ENCODE peak calls at places on chromosomes 2 and 18, in seven cellular contexts. W is H7; T is ascending aorta; V is ovary; F is GM23248; U is CD8-positive, alpha-beta T cell; E is lung. C is an unnamed sample. For H3K27me3, the result is how much of the 10 kb centered on the place peaks cover.

GRCh38 chr2:22282902-22283301 is 1102.1 kb upstream of the KLHL29 start:
- DNase-seq in V (no peak), E (no peak), U (no peak), F (no peak), T (no peak), W (no peak), C (no peak)

GRCh38 chr2:28274911-28275685 is 117.6 kb upstream of the FOSL2 start:
- DNase-seq in T (peak), E (no peak), W (peak), F (peak), V (no peak), U (no peak), C (peak)

GRCh38 chr2:127066942-127067341 is 40.0 kb downstream of the BIN1 start:
- DNase-seq in V (peak), F (peak), E (peak), W (no peak), T (peak), U (no peak), C (no peak)

GRCh38 chr2:179022685-179023084 is 27.3 kb downstream of the CCDC141 start:
- DNase-seq in E (no peak), U (no peak), T (no peak), W (no peak), V (no peak), F (no peak), C (no peak)

GRCh38 chr18:44409071-44409470 is 271.6 kb upstream of the SETBP1 start:
- DNase-seq in W (no peak), F (no peak), V (no peak), E (no peak), U (no peak), T (no peak), C (no peak)

GRCh38 chr18:10139783-10140410 is 226.1 kb downstream of the VAPA start:
- DNase-seq in T (no peak), W (no peak), F (peak), U (no peak), E (no peak), V (no peak), C (peak)

GRCh38 chr2:144230452-144231085 is 289.4 kb downstream of the ZEB2 start:
- DNase-seq in U (no peak), W (no peak), F (peak), T (no peak), V (no peak), E (no peak), C (peak)

GRCh38 chr2:162107361-162107901 is 33.4 kb upstream of the DPP4 start:
- DNase-seq in V (no peak), W (no peak), E (no peak), T (no peak), U (no peak), F (no peak), C (no peak)

GRCh38 chr2:47174731-47175361 is 19.7 kb upstream of the STPG4 start:
- DNase-seq in E (peak), U (no peak), T (peak), F (peak), W (no peak), V (peak), C (peak)

GRCh38 chr2:15968280-15969178 is 28.2 kb downstream of the MYCN start:
- DNase-seq in E (no peak), F (no peak), W (no peak), V (no peak), T (no peak), U (no peak), C (peak)

GRCh38 chr2:11967946-11968465 is 221.6 kb downstream of the LPIN1 start:
- DNase-seq in E (no peak), F (peak), U (no peak), V (no peak), T (no peak), W (no peak), C (peak)

GRCh38 chr2:176242211-176242610 is 27.0 kb upstream of the MTX2 start:
- DNase-seq in T (no peak), U (no peak), E (no peak), F (peak), V (no peak), W (no peak), C (no peak)

GRCh38 chr18:54075681-54076080 is 148.8 kb downstream of the MBD2 start:
- DNase-seq in W (no peak), T (no peak), F (no peak), E (no peak), V (no peak), U (no peak), C (peak)

GRCh38 chr2:230684222-230685164 is 28.1 kb upstream of the CAB39 start:
- DNase-seq in E (no peak), W (no peak), T (no peak), U (no peak), F (peak), V (no peak), C (peak)

GRCh38 chr18:24009651-24010333 is 4.8 kb upstream of the TTC39C start:
- DNase-seq in W (no peak), E (no peak), T (no peak), U (peak), V (no peak), F (no peak), C (no peak)

GRCh38 chr2:37920570-37920969 is 4.5 kb upstream of the RMDN2 start:
- DNase-seq in F (no peak), V (no peak), U (no peak), W (no peak), T (no peak), E (no peak), C (peak)

GRCh38 chr2:44230378-44230777 is 44.9 kb upstream of the SLC3A1 start:
- DNase-seq in E (no peak), W (no peak), F (no peak), U (no peak), V (no peak), T (no peak), C (no peak)

GRCh38 chr2:219124379-219125110 is 36.1 kb downstream of the NHEJ1 start:
- DNase-seq in U (no peak), E (no peak), V (no peak), W (no peak), T (no peak), F (peak), C (no peak)

GRCh38 chr2:144686518-144687215 is 166.7 kb upstream of the ZEB2 start:
- DNase-seq in W (no peak), E (no peak), U (no peak), V (no peak), F (no peak), T (no peak), C (no peak)

GRCh38 chr2:162416446-162416845 is 72.5 kb downstream of the GCA start:
- DNase-seq in W (no peak), V (no peak), F (no peak), E (no peak), U (no peak), T (no peak), C (no peak)

GRCh38 chr18:14914126-14914525 is 166.2 kb downstream of the ANKRD30B start:
- DNase-seq in F (no peak), U (no peak), W (no peak), T (no peak), E (no peak), V (no peak), C (peak)

DNA sequence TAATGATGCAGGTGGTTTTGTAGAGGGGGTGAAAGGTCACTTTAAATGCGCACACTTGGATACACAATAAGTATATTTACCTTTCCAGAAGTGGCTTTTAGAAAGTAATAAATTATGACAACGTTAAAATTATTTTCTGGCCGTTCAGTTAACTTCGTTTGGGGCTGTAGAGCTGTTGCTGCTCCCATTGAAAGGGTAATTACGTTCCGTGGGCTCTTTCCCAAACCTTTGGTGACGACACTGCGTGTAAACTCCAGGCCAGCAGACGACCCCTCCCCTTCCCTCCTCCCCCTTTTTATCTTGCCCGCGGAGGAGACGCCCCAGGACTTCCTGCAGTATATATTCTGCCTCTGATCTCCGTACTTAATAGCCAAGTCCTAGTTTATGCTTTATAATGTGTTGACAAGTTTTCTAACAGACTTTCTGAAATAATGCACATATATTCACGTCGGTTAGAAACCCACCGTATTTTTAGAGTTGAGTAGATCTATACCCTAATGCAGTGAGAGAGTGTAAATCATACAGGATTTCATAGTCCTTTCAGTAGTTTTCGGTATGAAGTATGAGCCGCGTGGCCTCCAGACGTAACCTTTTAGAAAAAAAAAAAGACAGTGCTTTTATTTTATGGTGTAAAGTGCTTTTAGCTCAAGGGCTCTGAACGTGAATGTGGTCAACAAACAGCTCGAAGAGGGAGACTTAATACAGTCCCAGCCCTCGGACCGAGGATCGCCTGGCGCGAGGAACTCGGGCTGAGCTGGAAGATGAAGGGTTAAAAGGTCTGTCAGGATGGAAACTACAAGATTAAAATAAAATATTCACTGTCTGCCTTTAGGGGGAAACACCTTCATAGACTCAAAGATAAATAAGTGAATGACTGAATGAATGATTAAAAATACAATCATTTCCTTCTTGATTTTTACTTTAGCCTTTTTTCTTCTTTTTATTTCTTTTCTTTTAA is 3.8 kb upstream of the BCL11A start:
- DNase-seq in T (no peak), V (no peak), F (no peak), U (no peak), E (no peak), W (peak), C (no peak)
- H3K27me3 ChIP-seq in T (under half), V (under half), F (under half), U (under half), E (under half), W (under half), C (under half)

DNA sequence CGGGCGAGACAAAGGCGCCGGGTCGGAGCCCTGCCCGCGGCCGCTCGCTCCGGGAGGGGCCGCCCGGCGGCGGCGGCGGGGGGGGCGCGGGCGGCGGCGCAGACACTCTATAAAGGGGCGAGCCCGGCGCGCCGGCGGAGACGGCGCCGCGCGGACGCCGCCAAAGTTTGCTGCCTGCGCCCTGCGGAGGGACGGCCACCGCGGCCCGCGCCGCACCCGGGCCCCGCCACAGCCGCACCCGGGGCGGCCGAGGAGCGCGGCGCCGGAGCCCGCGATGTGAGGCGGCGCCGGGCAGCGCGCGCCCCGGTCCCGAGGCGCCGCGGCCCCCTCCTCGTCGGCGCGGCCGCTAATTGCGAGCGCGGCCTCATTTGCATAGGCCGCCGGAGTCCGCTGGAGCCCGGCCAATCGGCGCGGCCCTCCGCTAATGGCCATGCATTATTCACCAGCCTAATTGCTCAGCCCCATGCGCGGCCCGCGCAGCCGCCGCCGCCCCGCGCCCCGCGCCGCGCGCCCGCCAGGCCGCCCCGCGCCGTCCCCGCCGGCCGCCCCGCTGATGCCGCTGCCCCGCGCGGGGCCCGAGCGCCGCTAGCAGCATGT is at the start of gene SALL3:
- DNase-seq in U (no peak), T (no peak), E (no peak), V (no peak), F (no peak), W (peak), C (no peak)
- H3K4me3 ChIP-seq in U (no peak), T (peak), E (no peak), V (no peak), F (no peak), W (peak), C (no peak)

GRCh38 chr2:72137498-72138010 is 10.1 kb downstream of the CYP26B1 start:
- DNase-seq in V (no peak), U (peak), W (peak), T (peak), E (peak), F (peak), C (peak)
- H3K27me3 ChIP-seq in V (under half), U (under half), W (under half), T (under half), E (under half), F (under half), C (under half)

GRCh38 chr18:12307251-12307736 is 747 bp upstream of the TUBB6 start:
- DNase-seq in W (peak), U (no peak), V (peak), T (peak), E (no peak), F (peak), C (peak)

GRCh38 chr18:12305211-12305610 is 2.8 kb upstream of the TUBB6 start:
- DNase-seq in F (no peak), T (no peak), U (no peak), V (no peak), E (no peak), W (no peak), C (no peak)

GRCh38 chr18:12307871-12308385 is at the start of gene TUBB6:
- DNase-seq in U (no peak), E (peak), W (peak), T (peak), F (peak), V (peak), C (peak)

GRCh38 chr18:12305930-12306629 is 2.0 kb upstream of the TUBB6 start:
- DNase-seq in T (no peak), V (no peak), E (no peak), W (peak), F (no peak), U (no peak), C (no peak)

GRCh38 chr18:12306752-12307151 is 1.3 kb upstream of the TUBB6 start:
- DNase-seq in W (no peak), T (no peak), E (no peak), V (no peak), F (peak), U (no peak), C (no peak)
- H3K4me3 ChIP-seq in W (peak), T (peak), E (no peak), V (peak), F (peak), U (no peak), C (no peak)

GRCh38 chr2:233022561-233022960 is 9.5 kb upstream of the NGEF start:
- DNase-seq in W (no peak), U (no peak), E (no peak), F (no peak), V (no peak), T (no peak), C (peak)
- H3K27me3 ChIP-seq in W (under half), U (under half), E (under half), F (under half), V (under half), T (under half), C (under half)

DNA sequence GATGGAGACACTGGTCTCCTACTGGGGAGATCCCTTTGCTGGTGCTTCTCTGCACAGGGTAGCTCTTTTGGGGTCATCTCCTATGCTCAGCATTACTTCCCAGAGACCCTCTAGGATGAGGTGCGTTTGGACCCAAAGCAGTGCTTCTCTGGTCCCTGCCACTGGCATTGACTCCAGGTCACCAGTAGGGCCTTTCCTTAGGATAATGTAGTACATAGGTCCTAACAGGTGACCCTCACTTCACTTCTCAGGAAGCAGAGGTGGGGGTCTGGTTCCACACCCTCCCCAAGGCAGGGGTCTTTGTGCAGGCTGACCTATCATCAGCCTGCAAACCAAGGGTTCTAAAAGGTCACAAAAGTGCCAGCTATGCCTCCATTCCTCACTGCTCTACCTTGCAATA is 145.8 kb upstream of the HS6ST1 start:
- DNase-seq in F (no peak), T (peak), V (no peak), E (peak), U (no peak), W (peak), C (no peak)
- H3K4me3 ChIP-seq in F (no peak), T (no peak), V (no peak), E (no peak), U (no peak), W (no peak), C (no peak)

GRCh38 chr2:158969717-158970521 is 1.5 kb downstream of the TANC1 start:
- DNase-seq in V (peak), F (peak), U (no peak), E (peak), T (peak), W (peak), C (peak)
- H3K27me3 ChIP-seq in V (under half), F (under half), U (under half), E (under half), T (under half), W (under half), C (under half)

GRCh38 chr2:172821370-172822338 is 86.0 kb downstream of the RAPGEF4 start:
- DNase-seq in T (no peak), E (no peak), V (no peak), U (no peak), W (no peak), F (no peak), C (no peak)
- H3K4me3 ChIP-seq in T (peak), E (peak), V (no peak), U (no peak), W (no peak), F (no peak), C (no peak)

GRCh38 chr18:910247-910646 is 5.6 kb downstream of the ADCYAP1 start:
- DNase-seq in U (no peak), V (no peak), T (no peak), F (no peak), W (no peak), E (no peak), C (no peak)

GRCh38 chr18:911025-911424 is 6.4 kb downstream of the ADCYAP1 start:
- DNase-seq in W (no peak), T (no peak), E (no peak), F (no peak), U (no peak), V (no peak), C (no peak)

GRCh38 chr18:907880-908512 is 3.3 kb downstream of the ADCYAP1 start:
- DNase-seq in U (no peak), T (no peak), F (no peak), V (no peak), W (peak), E (no peak), C (no peak)

GRCh38 chr18:907171-907879 is 2.7 kb downstream of the ADCYAP1 start:
- DNase-seq in T (no peak), W (peak), U (no peak), F (peak), E (no peak), V (no peak), C (no peak)

GRCh38 chr18:908631-909621 is 4.3 kb downstream of the ADCYAP1 start:
- DNase-seq in U (no peak), W (peak), V (no peak), T (no peak), F (peak), E (no peak), C (no peak)
- H3K27me3 ChIP-seq in U (under half), W (half or more), V (under half), T (half or more), F (half or more), E (under half), C (under half)